ENCODE peak calls at places on chromosomes 5 and 9, in four cellular contexts. L, M, I and V are unnamed samples.

GRCh38 chr9:105243015-105243686 is 1.3 kb upstream of the SLC44A1 start:
- DNase-seq in L (peak), M (peak), I (peak), V (peak)

GRCh38 chr5:50807661-50808060 is 141.2 kb downstream of the PARP8 start:
- DNase-seq in L (no peak), M (peak), I (peak), V (no peak)

GRCh38 chr9:79988126-79988525 is 416.4 kb downstream of the TLE4 start:
- DNase-seq in L (no peak), M (no peak), I (no peak), V (no peak)

GRCh38 chr9:23933348-23933747 is 107.3 kb upstream of the ELAVL2 start:
- DNase-seq in L (no peak), M (no peak), I (no peak), V (no peak)

GRCh38 chr5:1638658-1639400 is 115.1 kb upstream of the LPCAT1 start:
- DNase-seq in L (no peak), M (no peak), I (no peak), V (no peak)

GRCh38 chr5:141969783-141970741 is 1.2 kb downstream of the RNF14 start:
- DNase-seq in L (peak), M (no peak), I (peak), V (peak)

GRCh38 chr5:91366571-91366970 is 16.5 kb downstream of the ARRDC3 start:
- DNase-seq in L (no peak), M (no peak), I (no peak), V (no peak)

GRCh38 chr5:93402451-93402850 is 178.6 kb downstream of the NR2F1-AS1 start:
- DNase-seq in L (no peak), M (no peak), I (no peak), V (no peak)

GRCh38 chr9:35105571-35106342 is 2.8 kb upstream of the STOML2 start:
- DNase-seq in L (no peak), M (no peak), I (no peak), V (no peak)

GRCh38 chr9:76180541-76180940 is 213.7 kb downstream of the RFK start:
- DNase-seq in L (no peak), M (peak), I (peak), V (no peak)

GRCh38 chr5:178589180-178590140 is 733 bp downstream of the COL23A1 start:
- DNase-seq in L (peak), M (peak), I (peak), V (no peak)

GRCh38 chr9:93592389-93593021 is 16.1 kb downstream of the PHF2 start:
- DNase-seq in L (peak), M (no peak), I (peak), V (no peak)

GRCh38 chr9:109509625-109510024 is 11.5 kb upstream of the PTPN3 start:
- DNase-seq in L (no peak), M (no peak), I (no peak), V (no peak)

GRCh38 chr9:80892703-80893102 is 796.6 kb downstream of the TLE1 start:
- DNase-seq in L (no peak), M (peak), I (peak), V (no peak)

GRCh38 chr5:1139806-1140187 is 27.9 kb upstream of the SLC12A7 start:
- DNase-seq in L (no peak), M (no peak), I (no peak), V (no peak)

GRCh38 chr9:96495341-96495740 is 45.4 kb downstream of the HABP4 start:
- DNase-seq in L (no peak), M (peak), I (peak), V (no peak)

GRCh38 chr5:54909126-54909525 is 76.3 kb downstream of the ESM1 start:
- DNase-seq in L (no peak), M (peak), I (peak), V (no peak)

GRCh38 chr5:53368516-53368915 is 111.9 kb upstream of the FST start:
- DNase-seq in L (no peak), M (peak), I (peak), V (no peak)

GRCh38 chr5:18243846-18244245 is 609.6 kb downstream of the TAF11L14 start:
- DNase-seq in L (no peak), M (no peak), I (no peak), V (no peak)

GRCh38 chr5:24535646-24536045 is 109.1 kb downstream of the CDH10 start:
- DNase-seq in L (no peak), M (no peak), I (no peak), V (no peak)

GRCh38 chr9:21848615-21849014 is 46.2 kb downstream of the MTAP start:
- DNase-seq in L (no peak), M (no peak), I (no peak), V (no peak)

GRCh38 chr5:98163796-98164493 is 609.5 kb upstream of the RGMB start:
- DNase-seq in L (no peak), M (no peak), I (no peak), V (no peak)

GRCh38 chr9:126842977-126843799 is 17.3 kb upstream of the ZBTB34 start:
- DNase-seq in L (no peak), M (no peak), I (peak), V (no peak)

GRCh38 chr9:13450723-13451122 is 171.2 kb upstream of the MPDZ start:
- DNase-seq in L (no peak), M (no peak), I (peak), V (peak)

DNA sequence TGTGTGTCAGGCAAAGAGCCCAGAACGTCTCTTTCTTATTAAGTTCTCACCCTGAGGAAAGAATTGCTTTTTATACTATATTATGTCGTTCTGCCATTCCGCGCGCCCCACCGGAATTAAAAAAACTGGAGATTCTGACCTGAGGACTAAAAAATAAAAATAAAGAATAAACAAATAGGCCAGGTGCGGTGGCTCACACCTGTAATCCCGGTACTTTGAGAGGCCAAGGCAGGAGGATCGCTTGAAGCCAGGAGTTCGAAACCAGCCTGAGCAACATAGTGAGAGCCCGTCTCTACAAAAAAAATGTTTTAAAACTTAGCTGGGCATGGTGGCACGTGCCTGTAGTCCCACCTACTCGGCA is 677 bp upstream of the DYNC2I2 start:
- DNase-seq in L (no peak), M (no peak), I (no peak), V (no peak)
- H3K4me3 ChIP-seq in L (no peak), M (no peak), I (no peak), V (peak)

DNA sequence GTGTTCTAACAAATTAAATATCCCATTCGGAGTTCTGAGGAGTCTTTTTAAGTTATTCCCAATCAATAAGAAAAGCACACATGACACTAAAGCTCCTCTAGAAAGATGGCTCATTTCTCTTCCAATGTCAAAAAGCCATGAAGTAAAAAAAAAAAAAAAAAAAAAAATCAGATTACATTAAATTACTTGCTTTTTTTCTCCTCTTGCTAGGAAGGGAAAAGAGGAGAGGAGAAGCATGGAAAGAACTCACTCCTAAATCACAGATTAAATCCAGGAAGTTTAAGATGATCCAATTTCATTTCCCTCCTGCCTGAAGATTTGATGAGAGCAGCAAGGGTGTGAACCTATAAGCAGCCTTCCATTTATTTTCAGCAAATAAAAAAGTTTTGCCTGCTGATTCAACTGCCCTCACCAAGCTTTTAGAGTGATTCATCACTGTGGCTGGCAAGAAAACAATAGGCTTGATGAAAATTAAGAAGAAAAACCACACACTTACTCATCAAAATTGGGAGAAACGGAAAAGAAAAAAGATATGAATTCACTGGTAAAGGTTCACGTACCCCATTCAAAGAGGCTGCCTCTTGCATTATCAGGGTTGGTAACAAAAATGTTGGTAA is 19.7 kb downstream of the MYO10 start:
- DNase-seq in L (no peak), M (peak), I (peak), V (no peak)
- H3K9ac ChIP-seq in L (no peak), M (no peak), I (no peak), V (no peak)

GRCh38 chr9:84955155-84955554 is 285.6 kb downstream of the NTRK2 start:
- DNase-seq in L (no peak), M (no peak), I (no peak), V (no peak)

GRCh38 chr9:84950879-84951811 is 281.6 kb downstream of the NTRK2 start:
- DNase-seq in L (no peak), M (no peak), I (no peak), V (no peak)

GRCh38 chr9:84955971-84956370 is 286.4 kb downstream of the NTRK2 start:
- DNase-seq in L (no peak), M (no peak), I (peak), V (no peak)

GRCh38 chr9:84953797-84954695 is 284.5 kb downstream of the NTRK2 start:
- DNase-seq in L (peak), M (peak), I (peak), V (peak)

GRCh38 chr9:84953252-84953773 is 283.8 kb downstream of the NTRK2 start:
- DNase-seq in L (no peak), M (no peak), I (no peak), V (no peak)
- H2AFZ ChIP-seq in L (no peak), M (no peak), I (no peak), V (peak)

GRCh38 chr5:123943136-123943535 is 431.2 kb downstream of the CSNK1G3 start:
- DNase-seq in L (no peak), M (no peak), I (no peak), V (no peak)
- H3K4me3 ChIP-seq in L (no peak), M (no peak), I (no peak), V (no peak)

GRCh38 chr5:150411245-150411979 is 1.3 kb downstream of the CD74 start:
- DNase-seq in L (no peak), M (peak), I (no peak), V (peak)

GRCh38 chr5:150409638-150410523 is 2.8 kb downstream of the CD74 start:
- DNase-seq in L (peak), M (peak), I (peak), V (peak)

GRCh38 chr5:150410524-150411244 is 2.0 kb downstream of the CD74 start:
- DNase-seq in L (peak), M (peak), I (peak), V (peak)

GRCh38 chr5:150412319-150413175 is at the start of gene CD74:
- DNase-seq in L (no peak), M (peak), I (peak), V (peak)

DNA sequence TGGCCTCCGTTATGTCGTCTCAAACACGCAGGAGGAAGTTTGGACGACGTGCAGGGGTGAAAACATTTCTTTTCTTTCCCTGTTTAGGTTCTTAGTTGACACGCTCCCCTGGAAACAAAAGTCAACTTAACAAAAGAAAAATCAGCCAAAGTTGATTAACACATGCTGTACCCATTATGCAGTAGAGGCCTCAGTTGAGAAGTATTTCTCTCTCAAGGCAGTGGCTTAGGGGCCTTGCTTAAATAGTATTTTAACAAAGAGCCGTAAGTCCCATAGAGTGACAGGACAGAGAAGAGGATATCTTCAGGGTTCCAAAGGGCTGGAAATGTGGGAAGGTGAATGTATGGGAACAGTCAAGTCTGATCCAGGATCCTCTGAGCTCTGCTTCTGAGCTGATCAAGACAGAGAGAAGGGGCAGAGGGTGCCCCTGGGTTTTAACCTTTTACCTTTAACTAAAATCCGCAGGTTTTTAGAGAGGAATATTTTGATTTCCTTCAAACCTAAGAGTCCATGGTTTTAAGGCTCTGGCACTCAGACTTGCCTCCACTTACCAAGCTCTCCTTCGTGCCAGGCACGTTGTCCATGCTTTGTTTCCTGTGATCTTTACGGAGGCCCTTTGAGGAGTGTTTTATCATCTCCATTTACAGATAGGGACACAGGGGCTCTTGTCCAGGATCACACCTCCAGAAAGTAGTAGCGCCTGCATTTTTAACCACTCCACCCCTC is 629 bp upstream of the CD74 start:
- DNase-seq in L (no peak), M (no peak), I (no peak), V (no peak)
- H3K9ac ChIP-seq in L (no peak), M (no peak), I (no peak), V (peak)

GRCh38 chr5:118762291-118762690 is 226.1 kb downstream of the DTWD2 start:
- DNase-seq in L (no peak), M (no peak), I (no peak), V (no peak)

GRCh38 chr5:118761814-118762213 is 226.5 kb downstream of the DTWD2 start:
- DNase-seq in L (no peak), M (no peak), I (no peak), V (no peak)
- H2AFZ ChIP-seq in L (no peak), M (no peak), I (no peak), V (no peak)

DNA sequence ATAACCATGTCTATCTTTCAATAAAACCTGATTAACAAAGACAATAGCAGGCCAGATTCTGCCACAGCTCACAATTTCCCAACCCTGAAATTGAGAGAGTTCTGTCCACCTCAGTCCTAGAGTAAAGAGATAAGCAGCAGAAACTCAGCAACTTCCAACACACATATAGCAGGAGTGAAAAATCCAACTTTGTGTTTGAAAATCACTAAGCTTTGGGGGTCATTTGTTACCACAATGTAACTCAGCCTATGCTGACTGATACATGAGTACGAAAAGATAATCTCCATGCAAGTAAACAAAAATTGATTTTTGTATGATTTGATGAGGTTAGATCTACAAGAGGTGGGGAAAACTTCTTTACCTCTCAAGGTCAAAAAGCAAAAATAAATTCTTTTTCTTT is 231.0 kb upstream of the DAPK1 start:
- DNase-seq in L (no peak), M (no peak), I (no peak), V (no peak)
- H3K4me3 ChIP-seq in L (no peak), M (no peak), I (no peak), V (no peak)

GRCh38 chr5:168315416-168315990 is 24.1 kb downstream of the WWC1 start:
- DNase-seq in L (no peak), M (no peak), I (no peak), V (no peak)
- H3K9ac ChIP-seq in L (no peak), M (peak), I (no peak), V (no peak)

DNA sequence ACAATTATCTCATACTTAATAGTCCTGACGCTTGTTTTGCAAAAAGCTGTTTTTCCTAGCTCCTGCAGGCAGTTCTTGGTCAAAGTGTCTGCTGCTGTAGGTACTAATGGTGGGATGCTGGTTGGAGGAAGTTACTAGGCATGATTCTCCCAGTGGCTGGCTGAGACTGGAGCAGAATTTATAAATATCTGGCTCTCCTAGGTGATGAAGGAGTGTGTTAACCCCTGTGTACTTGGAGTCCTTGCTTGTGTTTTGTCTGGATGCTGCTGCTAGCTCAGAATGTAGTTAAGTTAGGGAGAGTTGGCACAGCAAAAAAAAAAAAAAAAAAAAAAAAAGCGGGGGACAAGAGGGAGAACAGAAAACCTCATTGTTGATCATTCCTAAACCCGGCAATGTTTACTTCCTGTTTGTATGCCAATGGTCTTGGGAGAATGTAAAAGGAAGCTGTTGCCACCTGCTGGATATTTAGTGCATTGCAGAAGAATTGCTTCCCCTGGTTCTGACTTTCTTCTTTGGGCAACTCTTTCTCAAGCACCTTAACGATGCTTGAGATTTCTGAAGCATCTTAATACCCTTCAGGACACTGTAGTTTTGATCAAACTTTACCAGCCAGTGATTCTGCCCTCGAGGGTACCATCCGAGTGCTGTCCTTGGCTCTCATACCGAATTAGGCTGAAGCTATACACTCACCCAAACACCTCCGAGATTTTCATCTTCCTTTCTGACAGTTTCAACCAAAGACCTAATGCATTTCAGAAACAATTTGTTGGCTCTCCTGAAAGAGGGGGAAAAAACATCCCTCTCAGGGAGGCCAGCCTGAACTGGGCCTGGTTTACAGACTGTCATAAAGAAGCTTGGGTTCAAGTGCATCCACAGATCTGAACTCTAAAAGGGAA is 71.7 kb upstream of the WWC1 start:
- DNase-seq in L (peak), M (peak), I (peak), V (peak)
- H2AFZ ChIP-seq in L (peak), M (peak), I (peak), V (peak)